ENCODE peak calls at places on chromosomes 12 and 14, in six cellular contexts. N is K562; O is tibial nerve; Q is pancreas; C is effector memory CD4-positive, alpha-beta T cell; M is CD4-positive, CD25-positive, alpha-beta regulatory T cell. T is an unnamed sample. For H3K4me1 and H3K9me3, the result is how much of the 10 kb centered on the place peaks cover.

GRCh38 chr14:56342419-56342901 is 224.2 kb downstream of the PELI2 start:
- DNase-seq in Q (no peak), C (no peak), M (peak), N (no peak), O (no peak), T (no peak)

GRCh38 chr12:89427508-89428156 is 75.3 kb upstream of the DUSP6 start:
- DNase-seq in M (peak), C (no peak), N (no peak), Q (no peak), O (no peak), T (no peak)

GRCh38 chr12:113833422-113833821 is 132.7 kb downstream of the RBM19 start:
- DNase-seq in O (no peak), N (no peak), M (no peak), Q (no peak), C (no peak), T (no peak)

GRCh38 chr12:120971299-120972180 is 6.8 kb upstream of the HNF1A start:
- DNase-seq in M (peak), O (peak), Q (no peak), C (peak), N (peak), T (no peak)

GRCh38 chr14:45990252-45990651 is 661.3 kb downstream of the RPL10L start:
- DNase-seq in M (no peak), N (no peak), O (no peak), Q (no peak), C (no peak), T (no peak)

GRCh38 chr12:46919666-46920065 is 93.9 kb upstream of the SLC38A4 start:
- DNase-seq in N (no peak), M (no peak), C (no peak), Q (no peak), O (no peak), T (no peak)

GRCh38 chr12:49131973-49132461 is 822 bp upstream of the TUBA1B start:
- DNase-seq in M (no peak), Q (no peak), N (peak), O (peak), C (no peak), T (no peak)

GRCh38 chr12:9243999-9244649 is 35.9 kb upstream of the PZP start:
- DNase-seq in N (no peak), O (no peak), C (no peak), Q (no peak), M (no peak), T (no peak)

GRCh38 chr12:119775246-119775895 is 101.7 kb downstream of the CIT start:
- DNase-seq in M (no peak), O (no peak), C (no peak), N (no peak), Q (no peak), T (no peak)

GRCh38 chr12:3973269-3973884 is 100.2 kb upstream of the PARP11 start:
- DNase-seq in C (no peak), Q (no peak), N (no peak), M (peak), O (no peak), T (no peak)

GRCh38 chr14:58152569-58152857 is 500 bp upstream of the ARMH4 start:
- DNase-seq in Q (no peak), C (no peak), M (no peak), O (no peak), N (no peak), T (no peak)

GRCh38 chr12:6823161-6824084 is 1.8 kb downstream of the GPR162 start:
- DNase-seq in O (no peak), N (no peak), C (no peak), M (no peak), Q (no peak), T (no peak)

GRCh38 chr12:56202366-56202765 is 13.1 kb upstream of the SMARCC2 start:
- DNase-seq in O (no peak), Q (no peak), M (no peak), C (no peak), N (no peak), T (no peak)

GRCh38 chr14:23177181-23177580 is 6.3 kb downstream of the SLC7A8 start:
- DNase-seq in C (no peak), Q (peak), M (no peak), O (no peak), N (no peak), T (no peak)
- H3K27ac ChIP-seq in C (no peak), Q (peak), M (no peak), O (no peak), N (no peak), T (no peak)

DNA sequence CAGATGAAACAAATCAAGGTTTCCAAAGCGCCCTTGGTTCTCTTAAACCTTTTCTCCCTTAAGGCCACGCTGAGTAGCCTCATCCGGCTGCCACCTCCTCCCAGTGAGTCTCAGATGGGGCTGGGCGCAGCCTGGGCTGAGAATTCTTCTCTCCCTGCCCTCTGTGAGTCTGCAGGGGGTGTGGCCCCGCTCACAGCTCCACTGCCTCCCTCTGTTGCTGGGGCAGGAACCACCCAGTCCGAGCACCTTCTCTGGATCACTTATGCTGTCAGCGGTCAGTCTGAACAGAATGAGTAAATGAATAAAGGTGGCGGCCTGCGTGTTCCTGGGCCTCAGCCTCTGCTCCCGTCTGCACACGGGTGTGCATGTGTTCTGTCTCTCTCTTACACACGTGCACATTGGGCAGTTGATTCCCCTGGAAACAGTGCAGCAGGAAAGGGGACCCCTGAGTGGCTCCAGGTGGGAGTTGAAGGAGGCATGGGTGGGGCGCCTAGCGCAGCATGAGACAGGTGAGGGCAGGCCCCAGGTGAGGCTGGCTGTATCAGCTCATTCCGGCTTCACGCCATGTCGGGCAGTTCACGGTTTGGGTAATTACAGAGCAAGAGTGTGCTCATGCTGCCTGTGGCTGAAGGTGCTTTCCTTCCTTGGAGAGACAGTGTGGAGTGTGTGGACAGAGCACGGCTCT is 4.3 kb downstream of the PAPLN start:
- DNase-seq in O (no peak), C (no peak), M (no peak), Q (no peak), N (no peak), T (no peak)
- H3K4me1 ChIP-seq in O (half or more), C (under half), M (under half), Q (under half), N (under half), T (under half)

GRCh38 chr14:99460793-99461192 is 19.9 kb downstream of the SETD3 start:
- DNase-seq in Q (no peak), M (no peak), N (peak), O (no peak), C (no peak), T (no peak)
- H3K9me3 ChIP-seq in Q (under half), M (under half), N (under half), O (under half), C (under half), T (under half)

GRCh38 chr12:96474206-96474605 is 15.2 kb upstream of the CFAP54 start:
- DNase-seq in N (no peak), Q (no peak), C (no peak), O (no peak), M (no peak), T (no peak)

GRCh38 chr12:96471368-96472040 is 17.9 kb upstream of the CFAP54 start:
- DNase-seq in Q (no peak), N (no peak), C (no peak), M (no peak), O (no peak), T (no peak)

GRCh38 chr12:96473394-96474093 is 15.8 kb upstream of the CFAP54 start:
- DNase-seq in M (no peak), O (no peak), N (no peak), Q (no peak), C (no peak), T (peak)

GRCh38 chr12:96466939-96467751 is 22.2 kb upstream of the CFAP54 start:
- DNase-seq in Q (no peak), O (no peak), N (no peak), C (no peak), M (no peak), T (no peak)

DNA sequence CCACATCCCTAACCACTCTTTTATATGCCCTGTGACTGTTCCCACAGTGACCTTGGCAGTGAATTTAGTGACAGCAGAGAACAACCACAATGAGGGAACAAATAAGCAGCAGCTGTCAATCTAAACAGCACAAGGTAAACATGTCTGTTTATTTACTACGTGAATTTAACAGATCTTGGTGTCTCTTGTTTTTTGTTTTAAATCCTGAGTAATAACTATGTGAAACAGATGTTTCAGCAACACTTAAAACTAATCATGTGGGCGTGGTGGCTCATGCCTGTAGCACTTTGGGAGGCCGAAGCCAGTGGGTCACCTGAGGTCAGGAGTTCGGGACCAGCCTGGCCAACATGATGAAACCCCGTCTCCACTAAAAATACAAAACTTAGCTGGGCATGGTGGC is 17.0 kb upstream of the CFAP54 start:
- DNase-seq in Q (no peak), M (no peak), N (peak), C (no peak), O (no peak), T (no peak)
- H3K27ac ChIP-seq in Q (no peak), M (no peak), N (no peak), C (no peak), O (no peak), T (no peak)